ENCODE peak calls at places on chromosomes 7 and 10, in four cellular contexts. W is HCT116, B is Panc1, G is K562. I is an unnamed sample.

GRCh38 chr10:107144490-107144889 is 20.0 kb downstream of the SORCS1 start:
- DNase-seq in G (no peak), W (no peak), B (no peak), I (no peak)

GRCh38 chr7:151992375-151992774 is 33.1 kb upstream of the GALNT11 start:
- DNase-seq in W (peak), B (peak), G (peak), I (peak)

GRCh38 chr10:61451357-61451756 is 1.8 kb downstream of the TMEM26 start:
- DNase-seq in W (no peak), B (no peak), G (no peak), I (no peak)

GRCh38 chr7:83413831-83414230 is 235.1 kb downstream of the SEMA3E start:
- DNase-seq in W (no peak), G (no peak), B (no peak), I (no peak)

GRCh38 chr10:3887885-3888476 is 103.0 kb upstream of the KLF6 start:
- DNase-seq in B (no peak), G (no peak), W (no peak), I (no peak)

GRCh38 chr7:37284805-37285211 is 163.9 kb downstream of the ELMO1 start:
- DNase-seq in W (peak), B (peak), G (peak), I (peak)

GRCh38 chr7:150514748-150515222 is at the start of gene GIMAP7:
- DNase-seq in G (no peak), B (no peak), W (no peak), I (no peak)

GRCh38 chr7:2471022-2471329 is 5.2 kb downstream of the GRIFIN start:
- DNase-seq in G (no peak), B (no peak), W (no peak), I (no peak)

GRCh38 chr10:126250045-126250444 is 138.2 kb downstream of the ADAM12 start:
- DNase-seq in G (no peak), W (no peak), B (no peak), I (no peak)

DNA sequence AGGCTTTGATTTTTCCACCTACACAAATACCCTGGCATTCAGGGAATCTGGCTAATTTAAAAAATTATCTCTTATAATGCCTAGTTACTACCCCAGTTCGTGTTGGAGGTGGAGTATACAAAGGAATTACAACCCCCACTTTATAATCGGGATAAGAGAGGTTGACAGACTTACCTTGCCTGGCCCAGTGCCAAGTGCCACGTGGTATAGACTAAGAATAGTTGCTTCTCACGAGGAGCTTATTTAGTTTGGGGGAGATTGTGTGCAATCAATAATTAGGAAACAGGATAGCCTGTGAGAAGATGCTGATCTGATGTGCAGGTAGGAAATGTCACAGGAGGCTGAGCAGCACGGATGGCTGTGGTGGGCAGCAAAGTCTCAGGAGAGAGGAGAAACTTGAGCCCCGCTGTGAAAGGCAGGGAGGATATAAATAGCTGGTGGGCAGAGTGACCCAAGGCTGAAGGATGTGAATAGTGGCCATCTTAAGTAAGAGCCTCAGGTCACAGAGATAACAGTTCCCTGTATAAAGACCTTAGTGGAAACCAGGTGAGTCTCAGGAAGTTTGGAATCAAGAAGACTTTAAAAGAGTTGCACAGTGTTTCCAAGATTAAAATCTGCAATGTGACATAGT is 11.3 kb upstream of the ATXN7L1 start:
- DNase-seq in B (no peak), W (no peak), G (no peak), I (no peak)
- TF ChIP-seq TCF7L2 in B (no peak), W (no peak), G (no peak), I (no peak)

GRCh38 chr10:28214185-28214584 is 88.7 kb downstream of the MPP7 start:
- DNase-seq in B (no peak), G (no peak), W (no peak), I (no peak)

GRCh38 chr10:28219241-28219640 is 83.6 kb downstream of the MPP7 start:
- DNase-seq in G (no peak), W (no peak), B (no peak), I (no peak)

GRCh38 chr10:28217848-28218247 is 85.0 kb downstream of the MPP7 start:
- DNase-seq in G (no peak), W (peak), B (no peak), I (no peak)

GRCh38 chr10:28211759-28212158 is 91.1 kb downstream of the MPP7 start:
- DNase-seq in W (no peak), G (no peak), B (no peak), I (no peak)

DNA sequence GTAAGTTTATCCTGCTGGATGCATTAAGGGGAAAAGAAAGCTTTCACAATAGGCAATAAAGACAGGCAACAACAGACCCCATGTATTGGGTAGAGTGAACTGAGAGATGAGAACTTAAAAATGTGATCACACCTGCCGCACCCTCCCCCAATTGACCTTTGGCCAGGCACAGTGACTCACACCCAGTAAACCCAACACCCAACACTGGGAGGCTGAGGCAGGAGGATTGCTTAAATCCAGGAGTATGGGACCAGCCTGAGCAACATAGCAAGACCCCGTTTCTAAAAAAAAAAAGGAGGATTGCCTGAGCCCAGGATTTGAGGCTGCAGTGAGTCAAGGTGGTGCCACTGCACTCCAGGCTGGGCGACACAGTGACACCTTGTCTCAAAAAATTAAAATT is 86.9 kb downstream of the MPP7 start:
- DNase-seq in B (no peak), G (no peak), W (peak), I (peak)
- TF ChIP-seq TCF7L2 in B (no peak), G (no peak), W (no peak), I (no peak)

GRCh38 chr7:51314726-51315125 is 1.9 kb downstream of the COBL start:
- DNase-seq in G (no peak), B (no peak), W (no peak), I (no peak)

GRCh38 chr7:51317582-51317910 is 937 bp upstream of the COBL start:
- DNase-seq in B (no peak), W (no peak), G (no peak), I (no peak)

GRCh38 chr7:51316666-51317581 is at the start of gene COBL:
- DNase-seq in G (peak), B (no peak), W (no peak), I (no peak)

GRCh38 chr7:51315393-51316261 is 982 bp downstream of the COBL start:
- DNase-seq in G (no peak), B (no peak), W (peak), I (peak)

GRCh38 chr7:51316262-51316665 is 345 bp downstream of the COBL start:
- DNase-seq in G (no peak), W (no peak), B (no peak), I (no peak)
- TF ChIP-seq TCF7L2 in G (no peak), W (no peak), B (no peak), I (no peak)

DNA sequence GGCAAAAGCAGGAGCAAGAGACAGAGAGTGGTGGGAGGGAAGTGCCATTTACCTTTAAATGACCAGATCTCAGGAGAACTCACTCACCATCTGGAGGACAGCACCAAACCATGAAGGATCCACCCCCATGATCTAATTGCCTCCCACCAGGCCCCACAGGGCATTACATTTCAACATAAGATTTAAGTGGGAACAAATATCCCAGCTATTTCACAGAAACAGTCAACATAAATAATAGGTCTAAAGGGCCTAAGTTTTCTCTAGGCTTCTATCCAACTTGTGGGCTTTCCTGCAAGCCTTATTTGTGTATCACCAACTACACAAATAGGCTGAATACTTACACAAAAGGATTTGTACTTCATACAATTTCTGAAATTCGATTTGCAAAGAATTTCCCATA is 196.8 kb upstream of the POT1 start:
- DNase-seq in B (no peak), W (no peak), G (no peak), I (no peak)
- TF ChIP-seq TCF7L2 in B (no peak), W (no peak), G (no peak), I (no peak)

DNA sequence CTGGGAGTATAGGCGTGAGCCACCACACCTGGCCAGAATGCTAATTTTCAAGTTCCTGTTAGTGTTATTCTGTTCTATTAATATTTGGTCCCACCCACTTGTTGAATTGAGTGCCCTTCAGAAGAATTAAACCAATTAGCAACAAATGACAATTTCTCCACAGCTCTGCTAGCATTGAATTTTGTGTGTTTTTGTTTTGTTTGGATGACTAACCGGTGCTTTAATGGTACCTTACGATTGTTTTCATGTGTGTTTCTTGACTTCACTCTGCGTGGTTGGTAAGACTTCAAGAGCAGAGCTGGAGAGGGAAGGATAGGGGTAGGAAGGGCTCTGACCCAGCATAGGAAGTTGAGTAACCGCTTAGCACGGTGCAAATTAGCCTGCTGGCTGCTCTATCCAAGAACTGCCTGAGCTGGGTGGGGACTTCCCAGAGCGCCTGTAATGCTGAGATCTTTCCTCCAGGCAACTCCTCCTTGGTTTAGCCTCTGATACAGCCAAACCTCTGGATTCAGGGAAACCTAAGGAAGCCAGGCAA is 4.6 kb downstream of the ARPC1B start:
- DNase-seq in W (no peak), G (no peak), B (no peak), I (no peak)
- TF ChIP-seq TCF7L2 in W (no peak), G (no peak), B (no peak), I (no peak)

I was measured in HepG2.